ENCODE peak calls at places on chromosome 18, in six cellular contexts. W is erythroblast; N is activated T-cell treated with anti-CD3 and anti-CD28 coated beads, Interleukin-2, amount 50 U/mL, for 4 hours; O is CD8-positive, alpha-beta T cell; A is body of pancreas; C is fibroblast of lung. Z is an unnamed sample.

GRCh38 chr18:26104037-26104436 is 13.6 kb upstream of the SS18 start:
- DNase-seq in W (no peak), N (no peak), O (no peak), A (no peak), C (no peak), Z (no peak)

GRCh38 chr18:79718878-79719477 is 39.4 kb downstream of the CTDP1 start:
- DNase-seq in W (no peak), N (no peak), O (no peak), A (no peak), C (no peak), Z (no peak)

GRCh38 chr18:72826736-72827135 is 41.1 kb downstream of the NETO1 start:
- DNase-seq in W (no peak), N (no peak), O (no peak), A (no peak), C (no peak), Z (no peak)

GRCh38 chr18:58095251-58095650 is 51.2 kb downstream of the NEDD4L start:
- DNase-seq in W (no peak), N (no peak), O (no peak), A (no peak), C (no peak), Z (no peak)

GRCh38 chr18:37385846-37386435 is 179.7 kb downstream of the CELF4 start:
- DNase-seq in W (peak; percentile 38), N (no peak), O (no peak), A (no peak), C (peak; percentile 58), Z (peak; percentile 29)

GRCh38 chr18:7980136-7980535 is 413.0 kb downstream of the PTPRM start:
- DNase-seq in W (no peak), N (no peak), O (no peak), A (no peak), C (no peak), Z (peak; percentile 2)

GRCh38 chr18:32346667-32347066 is 124.0 kb downstream of the GAREM1 start:
- DNase-seq in W (no peak), N (no peak), O (no peak), A (no peak), C (peak; percentile 35), Z (no peak)

GRCh38 chr18:62878305-62878704 is 163.0 kb downstream of the PHLPP1 start:
- DNase-seq in W (no peak), N (no peak), O (no peak), A (no peak), C (no peak), Z (no peak)

GRCh38 chr18:13218376-13219011 is at the start of gene LDLRAD4:
- DNase-seq in W (peak; percentile 34), N (peak; percentile 35), O (peak; percentile 39), A (peak; percentile 46), C (no peak), Z (peak; percentile 64)

GRCh38 chr18:50649821-50650220 is 89.9 kb downstream of the MAPK4 start:
- DNase-seq in W (no peak), N (no peak), O (no peak), A (peak; percentile 17), C (no peak), Z (no peak)

GRCh38 chr18:61926532-61926931 is 33.7 kb upstream of the RNF152 start:
- DNase-seq in W (no peak), N (no peak), O (no peak), A (no peak), C (no peak), Z (peak; percentile 51)

GRCh38 chr18:13530215-13530878 is 196.0 kb downstream of the FAM210A start:
- DNase-seq in W (no peak), N (no peak), O (no peak), A (no peak), C (no peak), Z (no peak)

GRCh38 chr18:21194871-21195771 is 46.9 kb upstream of the GREB1L start:
- DNase-seq in W (peak; percentile 40), N (no peak), O (no peak), A (no peak), C (peak; percentile 71), Z (peak; percentile 42)

GRCh38 chr18:858016-858415 is 46.0 kb upstream of the YES1 start:
- DNase-seq in W (no peak), N (no peak), O (no peak), A (no peak), C (no peak), Z (no peak)

GRCh38 chr18:67682516-67682915 is 166.0 kb upstream of the DSEL start:
- DNase-seq in W (no peak), N (no peak), O (no peak), A (no peak), C (no peak), Z (no peak)

GRCh38 chr18:68121308-68121707 is 593.6 kb downstream of the TMX3 start:
- DNase-seq in W (no peak), N (no peak), O (no peak), A (no peak), C (peak; percentile 6), Z (no peak)

GRCh38 chr18:74225193-74225840 is 66.4 kb downstream of the CYB5A start:
- DNase-seq in W (peak; percentile 82), N (no peak), O (no peak), A (peak; percentile 81), C (peak; percentile 21), Z (no peak)

GRCh38 chr18:5388896-5389295 is 93.4 kb upstream of the ZBTB14 start:
- DNase-seq in W (no peak), N (no peak), O (no peak), A (no peak), C (no peak), Z (no peak)

GRCh38 chr18:13612111-13612997 is 114.0 kb downstream of the FAM210A start:
- DNase-seq in W (no peak), N (peak; percentile 66), O (peak; percentile 77), A (no peak), C (no peak), Z (peak; percentile 93)